ENCODE peak calls at places on chromosomes 4 and X, in five cellular contexts. One of them, this sample, is unnamed.

GRCh38 chr4:26937567-26937966 is 76.9 kb downstream of the STIM2 start:
- DNase-seq in mesenchymal stem cell: no peak
- DNase-seq in neuronal stem cell: no peak
- DNase-seq in H9: no peak
- DNase-seq in H1: no peak
- DNase-seq in this sample: no peak

GRCh38 chrX:110384490-110384889 is 25.8 kb downstream of the RTL9 start:
- DNase-seq in H1: no peak
- DNase-seq in mesenchymal stem cell: peak
- DNase-seq in neuronal stem cell: no peak
- DNase-seq in H9: no peak
- DNase-seq in this sample: no peak

GRCh38 chr4:76306882-76307669 is 543 bp downstream of the STBD1 start:
- DNase-seq in neuronal stem cell: peak
- DNase-seq in H1: peak
- DNase-seq in mesenchymal stem cell: peak
- DNase-seq in H9: peak
- DNase-seq in this sample: peak

GRCh38 chr4:37584087-37584486 is 102.1 kb downstream of the RELL1 start:
- DNase-seq in neuronal stem cell: no peak
- DNase-seq in mesenchymal stem cell: no peak
- DNase-seq in H9: no peak
- DNase-seq in H1: no peak
- DNase-seq in this sample: peak

GRCh38 chr4:138510053-138510452 is 267.9 kb upstream of the SLC7A11 start:
- DNase-seq in neuronal stem cell: no peak
- DNase-seq in mesenchymal stem cell: peak
- DNase-seq in H9: no peak
- DNase-seq in H1: no peak
- DNase-seq in this sample: no peak

GRCh38 chr4:242121-242848 is 63.0 kb downstream of the ZNF732 start:
- DNase-seq in neuronal stem cell: no peak
- DNase-seq in H1: peak
- DNase-seq in mesenchymal stem cell: peak
- DNase-seq in H9: peak
- DNase-seq in this sample: peak

GRCh38 chr4:10917475-10918103 is 233.0 kb upstream of the CLNK start:
- DNase-seq in neuronal stem cell: no peak
- DNase-seq in H1: no peak
- DNase-seq in H9: no peak
- DNase-seq in mesenchymal stem cell: no peak
- DNase-seq in this sample: no peak

GRCh38 chr4:6953751-6954380 is 44.2 kb downstream of the TBC1D14 start:
- DNase-seq in mesenchymal stem cell: peak
- DNase-seq in H9: peak
- DNase-seq in H1: peak
- DNase-seq in neuronal stem cell: no peak
- DNase-seq in this sample: peak

GRCh38 chrX:49710744-49711319 is 15.0 kb upstream of the PAGE1 start:
- DNase-seq in H1: no peak
- DNase-seq in H9: no peak
- DNase-seq in neuronal stem cell: peak
- DNase-seq in mesenchymal stem cell: no peak
- DNase-seq in this sample: peak

GRCh38 chrX:49701323-49701722 is 5.5 kb upstream of the PAGE1 start:
- DNase-seq in H1: no peak
- DNase-seq in neuronal stem cell: no peak
- DNase-seq in H9: no peak
- DNase-seq in mesenchymal stem cell: no peak
- DNase-seq in this sample: no peak

GRCh38 chrX:49701948-49702347 is 6.2 kb upstream of the PAGE1 start:
- DNase-seq in H1: no peak
- DNase-seq in mesenchymal stem cell: no peak
- DNase-seq in neuronal stem cell: no peak
- DNase-seq in H9: no peak
- DNase-seq in this sample: no peak

DNA sequence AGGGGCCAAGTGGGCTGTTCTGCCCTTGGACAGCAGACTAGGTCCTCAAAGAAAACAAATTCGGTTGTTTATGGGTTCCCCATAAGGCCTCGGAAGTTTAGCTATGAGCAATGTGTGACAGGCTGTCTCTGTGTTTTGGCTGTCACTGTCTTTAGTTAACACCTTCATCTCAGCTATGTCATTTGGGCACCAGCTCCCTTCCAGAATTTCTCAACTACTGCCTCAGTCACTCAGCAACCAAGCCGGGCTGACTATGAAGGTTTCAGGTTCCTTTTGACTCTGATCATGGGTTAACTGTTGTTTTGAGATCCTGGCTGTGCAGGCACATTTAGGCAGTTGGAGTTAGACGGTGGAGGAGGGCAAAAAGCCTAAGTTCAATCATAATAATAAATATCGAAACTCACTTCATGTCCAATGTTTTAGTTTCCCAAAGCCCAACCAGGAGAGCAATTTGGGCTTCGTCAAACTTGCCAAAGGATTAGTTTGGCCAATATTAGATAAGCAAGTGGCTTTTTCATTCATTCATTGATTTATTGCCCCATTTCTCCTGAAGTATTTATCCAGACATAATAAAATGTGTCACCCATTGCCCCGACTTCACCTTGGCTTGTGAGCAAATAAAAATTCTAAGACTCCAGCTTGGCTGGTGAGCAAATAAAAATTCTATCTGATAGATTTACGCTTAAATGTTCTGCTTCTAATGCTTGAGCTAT is 9.1 kb upstream of the PAGE1 start:
- DNase-seq in H9: no peak
- DNase-seq in H1: no peak
- DNase-seq in mesenchymal stem cell: no peak
- DNase-seq in neuronal stem cell: no peak
- DNase-seq in this sample: no peak
- H2BK12ac ChIP-seq in H9: no peak
- H2BK12ac ChIP-seq in H1: no peak
- H2BK12ac ChIP-seq in mesenchymal stem cell: no peak
- H2BK12ac ChIP-seq in neuronal stem cell: no peak
- H2BK12ac ChIP-seq in this sample: no peak

GRCh38 chr4:183968931-183969330 is 63.8 kb downstream of the STOX2 start:
- DNase-seq in H9: no peak
- DNase-seq in mesenchymal stem cell: no peak
- DNase-seq in neuronal stem cell: no peak
- DNase-seq in H1: no peak
- DNase-seq in this sample: peak

GRCh38 chr4:183971938-183972490 is 66.9 kb downstream of the STOX2 start:
- DNase-seq in neuronal stem cell: no peak
- DNase-seq in H9: no peak
- DNase-seq in H1: no peak
- DNase-seq in mesenchymal stem cell: no peak
- DNase-seq in this sample: no peak

GRCh38 chr4:183966371-183966770 is 61.3 kb downstream of the STOX2 start:
- DNase-seq in H1: no peak
- DNase-seq in neuronal stem cell: no peak
- DNase-seq in mesenchymal stem cell: no peak
- DNase-seq in H9: no peak
- DNase-seq in this sample: no peak

GRCh38 chr4:183968502-183968901 is 63.4 kb downstream of the STOX2 start:
- DNase-seq in H1: no peak
- DNase-seq in H9: no peak
- DNase-seq in mesenchymal stem cell: no peak
- DNase-seq in neuronal stem cell: no peak
- DNase-seq in this sample: no peak

DNA sequence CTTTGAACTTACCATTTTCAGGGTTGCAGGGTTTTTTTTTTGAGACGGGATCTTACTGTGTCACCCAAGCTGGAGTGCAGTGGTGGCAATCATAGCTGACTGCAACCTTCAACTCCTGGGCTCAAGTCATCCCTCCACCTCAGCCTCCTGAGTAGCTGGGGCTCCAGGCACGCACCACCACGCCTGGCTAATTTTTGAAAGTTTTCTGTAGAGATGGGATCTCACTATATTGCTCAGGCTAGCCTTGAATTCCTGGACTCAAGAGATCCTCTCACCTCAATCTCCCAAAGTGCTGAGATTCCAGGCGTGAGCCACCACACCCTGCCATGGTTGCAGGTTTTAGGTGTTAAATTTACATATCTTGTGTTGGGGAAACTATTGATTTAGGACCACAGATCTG is 64.5 kb downstream of the STOX2 start:
- DNase-seq in mesenchymal stem cell: no peak
- DNase-seq in H1: no peak
- DNase-seq in neuronal stem cell: no peak
- DNase-seq in H9: no peak
- DNase-seq in this sample: peak
- H4K91ac ChIP-seq in mesenchymal stem cell: no peak
- H4K91ac ChIP-seq in H1: no peak
- H4K91ac ChIP-seq in neuronal stem cell: no peak
- H4K91ac ChIP-seq in H9: no peak
- H4K91ac ChIP-seq in this sample: no peak

DNA sequence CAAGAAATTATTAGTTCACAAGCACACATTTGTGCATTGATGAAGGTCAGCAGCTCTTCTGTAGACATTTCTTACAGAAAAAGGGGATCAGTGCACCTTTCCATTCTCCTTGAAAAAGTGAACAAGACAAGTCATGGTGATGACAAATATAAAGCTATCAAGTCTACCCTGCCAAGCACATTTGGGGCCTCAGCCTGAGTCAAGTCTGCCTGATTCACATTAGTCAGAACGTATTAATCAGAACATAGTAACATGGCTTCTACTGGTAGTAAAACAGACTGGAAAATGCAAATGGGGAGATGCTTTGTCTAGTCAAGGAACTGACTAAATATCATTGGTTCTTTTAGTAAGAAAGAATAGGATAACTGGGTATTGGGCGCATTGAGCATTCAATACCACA is 2305.1 kb downstream of the PCDH7 start:
- DNase-seq in neuronal stem cell: no peak
- DNase-seq in mesenchymal stem cell: no peak
- DNase-seq in H1: no peak
- DNase-seq in H9: no peak
- DNase-seq in this sample: no peak
- H2BK12ac ChIP-seq in neuronal stem cell: no peak
- H2BK12ac ChIP-seq in mesenchymal stem cell: no peak
- H2BK12ac ChIP-seq in H1: no peak
- H2BK12ac ChIP-seq in H9: no peak
- H2BK12ac ChIP-seq in this sample: no peak

GRCh38 chr4:186825069-186825468 is 101.4 kb upstream of the FAT1 start:
- DNase-seq in H9: no peak
- DNase-seq in mesenchymal stem cell: no peak
- DNase-seq in neuronal stem cell: no peak
- DNase-seq in H1: no peak
- DNase-seq in this sample: no peak

GRCh38 chr4:186827542-186827887 is 103.9 kb upstream of the FAT1 start:
- DNase-seq in neuronal stem cell: no peak
- DNase-seq in H1: no peak
- DNase-seq in H9: no peak
- DNase-seq in mesenchymal stem cell: no peak
- DNase-seq in this sample: no peak

GRCh38 chr4:186829097-186829496 is 105.4 kb upstream of the FAT1 start:
- DNase-seq in mesenchymal stem cell: no peak
- DNase-seq in H1: no peak
- DNase-seq in neuronal stem cell: no peak
- DNase-seq in H9: no peak
- DNase-seq in this sample: no peak

GRCh38 chr4:186829740-186830449 is 106.2 kb upstream of the FAT1 start:
- DNase-seq in mesenchymal stem cell: peak
- DNase-seq in H1: no peak
- DNase-seq in neuronal stem cell: no peak
- DNase-seq in H9: no peak
- DNase-seq in this sample: no peak

DNA sequence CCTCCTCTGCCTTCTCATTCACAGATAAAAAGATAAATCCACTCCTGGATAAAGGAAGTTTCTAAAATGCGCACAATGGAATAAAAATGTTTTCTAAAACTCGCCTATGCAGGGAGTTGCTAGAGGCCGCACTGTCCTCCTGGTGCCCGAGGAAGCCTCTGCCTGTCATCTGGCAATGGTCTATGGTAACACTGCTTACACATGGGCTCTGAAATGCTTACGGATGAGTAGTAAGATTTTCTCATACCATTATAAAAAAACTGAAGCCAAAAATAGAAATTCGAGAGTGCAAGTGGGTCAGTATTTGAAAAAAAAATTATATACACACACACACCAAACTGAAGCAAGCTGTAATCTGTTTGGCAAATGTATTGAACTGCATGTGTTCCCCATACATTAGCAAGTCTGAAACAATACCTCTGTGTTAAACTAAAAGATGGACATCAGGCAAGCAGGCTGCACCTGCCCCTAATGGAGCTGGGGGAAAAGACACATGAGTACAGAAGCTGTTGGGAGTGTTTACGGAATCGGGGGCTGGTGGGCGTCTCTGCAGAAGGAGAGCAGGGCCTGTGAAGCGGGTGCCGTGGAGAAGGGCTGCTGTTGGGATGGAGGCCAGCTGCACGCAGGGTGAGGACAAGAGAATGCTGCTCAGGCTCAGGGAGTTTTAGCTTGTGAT is 103.3 kb upstream of the FAT1 start:
- DNase-seq in mesenchymal stem cell: no peak
- DNase-seq in H1: no peak
- DNase-seq in H9: no peak
- DNase-seq in neuronal stem cell: no peak
- DNase-seq in this sample: no peak
- H4K91ac ChIP-seq in mesenchymal stem cell: no peak
- H4K91ac ChIP-seq in H1: no peak
- H4K91ac ChIP-seq in H9: no peak
- H4K91ac ChIP-seq in neuronal stem cell: no peak
- H4K91ac ChIP-seq in this sample: no peak

DNA sequence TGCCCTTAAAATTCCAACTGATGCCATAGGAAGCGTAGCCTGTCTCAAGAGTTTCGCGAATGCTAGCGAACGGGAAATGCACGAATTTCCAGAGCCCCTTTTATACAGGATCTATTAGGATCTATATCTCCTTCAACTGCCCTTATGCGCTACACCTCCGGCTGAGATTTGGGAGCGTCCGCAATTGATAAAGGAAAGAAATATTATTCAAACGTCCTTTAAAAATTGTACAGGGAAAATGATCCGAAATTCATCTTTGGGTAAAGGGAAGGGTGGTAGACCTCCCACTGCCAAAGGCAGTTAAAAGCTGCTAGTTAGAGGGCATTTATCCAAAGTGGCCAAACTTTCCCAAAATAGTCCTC is 609 bp downstream of the NR3C2 start:
- DNase-seq in mesenchymal stem cell: peak
- DNase-seq in neuronal stem cell: peak
- DNase-seq in H9: no peak
- DNase-seq in H1: no peak
- DNase-seq in this sample: peak
- H2BK12ac ChIP-seq in mesenchymal stem cell: no peak
- H2BK12ac ChIP-seq in neuronal stem cell: no peak
- H2BK12ac ChIP-seq in H9: no peak
- H2BK12ac ChIP-seq in H1: no peak
- H2BK12ac ChIP-seq in this sample: no peak

GRCh38 chrX:103393487-103393886 is 17.1 kb downstream of the BEX3 start:
- DNase-seq in mesenchymal stem cell: no peak
- DNase-seq in H1: no peak
- DNase-seq in neuronal stem cell: no peak
- DNase-seq in H9: no peak
- DNase-seq in this sample: no peak

GRCh38 chrX:103398321-103398937 is 22.1 kb downstream of the BEX3 start:
- DNase-seq in H9: no peak
- DNase-seq in neuronal stem cell: no peak
- DNase-seq in mesenchymal stem cell: peak
- DNase-seq in H1: no peak
- DNase-seq in this sample: peak

GRCh38 chrX:103397707-103398106 is 21.4 kb downstream of the BEX3 start:
- DNase-seq in H9: no peak
- DNase-seq in neuronal stem cell: no peak
- DNase-seq in mesenchymal stem cell: no peak
- DNase-seq in H1: no peak
- DNase-seq in this sample: no peak

GRCh38 chrX:103396660-103397059 is 20.3 kb downstream of the BEX3 start:
- DNase-seq in mesenchymal stem cell: no peak
- DNase-seq in H1: no peak
- DNase-seq in neuronal stem cell: no peak
- DNase-seq in H9: no peak
- DNase-seq in this sample: no peak

GRCh38 chrX:103396186-103396585 is 19.8 kb downstream of the BEX3 start:
- DNase-seq in mesenchymal stem cell: no peak
- DNase-seq in H1: no peak
- DNase-seq in neuronal stem cell: no peak
- DNase-seq in H9: no peak
- DNase-seq in this sample: no peak
- H4K91ac ChIP-seq in mesenchymal stem cell: no peak
- H4K91ac ChIP-seq in H1: no peak
- H4K91ac ChIP-seq in neuronal stem cell: no peak
- H4K91ac ChIP-seq in H9: no peak
- H4K91ac ChIP-seq in this sample: no peak